ENCODE peak calls at places on chromosome 17, in four cellular contexts. L is fibroblast of lung, D is ovary, R is A673. Q is an unnamed sample.
A peak's percentile ranks its signal among the peaks of the same experiment; 100 is the strongest.

GRCh38 chr17:79835953-79836951 is 3.0 kb downstream of the CBX4 start:
- DNase-seq in L (no peak), D (no peak), R (peak; percentile 78), Q (no peak)

GRCh38 chr17:66829386-66829864 is 5.5 kb upstream of the CACNG5 start:
- DNase-seq in L (peak; percentile 68), D (peak; percentile 22), R (no peak), Q (peak; percentile 85)

GRCh38 chr17:38660097-38661026 is 14.4 kb downstream of the EPOP start:
- DNase-seq in L (no peak), D (no peak), R (no peak), Q (no peak)

GRCh38 chr17:44919411-44919810 is 4.1 kb upstream of the GFAP start:
- DNase-seq in L (no peak), D (no peak), R (no peak), Q (no peak)

GRCh38 chr17:7023576-7024401 is 939 bp downstream of the BCL6B start:
- DNase-seq in L (peak; percentile 73), D (peak; percentile 75), R (peak; percentile 97), Q (no peak)

GRCh38 chr17:35132099-35132498 is 10.0 kb downstream of the NLE1 start:
- DNase-seq in L (no peak), D (no peak), R (no peak), Q (no peak)

GRCh38 chr17:9236286-9237052 is 215.2 kb downstream of the NTN1 start:
- DNase-seq in L (peak; percentile 33), D (no peak), R (no peak), Q (no peak)

GRCh38 chr17:62823111-62823895 is 15.2 kb upstream of the MARCHF10 start:
- DNase-seq in L (peak; percentile 41), D (no peak), R (no peak), Q (no peak)

GRCh38 chr17:1340371-1340770 is 59.7 kb downstream of the YWHAE start:
- DNase-seq in L (no peak), D (no peak), R (no peak), Q (no peak)

GRCh38 chr17:2024572-2025219 is 438 bp downstream of the RTN4RL1 start:
- DNase-seq in L (no peak), D (no peak), R (no peak), Q (no peak)

DNA sequence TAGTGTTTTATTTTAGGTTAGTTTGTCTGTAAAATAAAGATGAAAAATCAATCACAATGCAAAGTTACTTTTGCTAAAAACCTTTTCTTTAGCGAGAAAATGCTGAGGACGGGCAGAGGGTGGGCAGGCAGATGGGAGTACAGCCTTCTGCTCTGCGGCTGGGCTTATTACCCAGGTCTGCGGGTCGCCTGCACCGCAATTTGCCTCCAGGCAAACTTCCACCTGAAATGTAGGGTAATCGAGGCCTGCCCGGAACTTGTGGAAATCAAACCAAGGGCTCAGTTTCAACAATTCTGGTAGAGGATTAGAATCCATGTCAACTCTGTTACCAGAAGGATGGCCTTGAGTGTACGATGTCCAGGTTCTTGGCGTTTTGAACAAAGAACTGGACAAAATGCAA is 22.3 kb upstream of the MMD start:
- DNase-seq in L (no peak), D (no peak), R (no peak), Q (no peak)
- H3K4me3 ChIP-seq in L (no peak overlapping the region), D (no peak overlapping the region), R (no peak overlapping the region), Q (no peak overlapping the region)

GRCh38 chr17:58337600-58338453 is 9.2 kb upstream of the TSPOAP1 start:
- DNase-seq in L (peak; percentile 95), D (no peak), R (no peak), Q (peak; percentile 19)
- H3K4me3 ChIP-seq in L (peak overlapping the region; percentile 3), D (no peak overlapping the region), R (no peak overlapping the region), Q (no peak overlapping the region)

GRCh38 chr17:61209524-61209923 is 190.1 kb upstream of the TBX2 start:
- DNase-seq in L (peak; percentile 35), D (peak; percentile 9), R (no peak), Q (peak; percentile 12)

GRCh38 chr17:61209099-61209439 is 190.6 kb upstream of the TBX2 start:
- DNase-seq in L (no peak), D (no peak), R (no peak), Q (no peak)

GRCh38 chr17:61205931-61206330 is 193.7 kb upstream of the TBX2 start:
- DNase-seq in L (peak; percentile 70), D (no peak), R (peak; percentile 28), Q (no peak)

GRCh38 chr17:61206922-61207321 is 192.7 kb upstream of the TBX2 start:
- DNase-seq in L (no peak), D (no peak), R (no peak), Q (no peak)

GRCh38 chr17:61208301-61209098 is 191.1 kb upstream of the TBX2 start:
- DNase-seq in L (no peak), D (peak; percentile 10), R (no peak), Q (peak; percentile 41)
- H3K4me3 ChIP-seq in L (peak overlapping the region; percentile 14), D (no peak overlapping the region), R (no peak overlapping the region), Q (peak overlapping the region; percentile 1)

DNA sequence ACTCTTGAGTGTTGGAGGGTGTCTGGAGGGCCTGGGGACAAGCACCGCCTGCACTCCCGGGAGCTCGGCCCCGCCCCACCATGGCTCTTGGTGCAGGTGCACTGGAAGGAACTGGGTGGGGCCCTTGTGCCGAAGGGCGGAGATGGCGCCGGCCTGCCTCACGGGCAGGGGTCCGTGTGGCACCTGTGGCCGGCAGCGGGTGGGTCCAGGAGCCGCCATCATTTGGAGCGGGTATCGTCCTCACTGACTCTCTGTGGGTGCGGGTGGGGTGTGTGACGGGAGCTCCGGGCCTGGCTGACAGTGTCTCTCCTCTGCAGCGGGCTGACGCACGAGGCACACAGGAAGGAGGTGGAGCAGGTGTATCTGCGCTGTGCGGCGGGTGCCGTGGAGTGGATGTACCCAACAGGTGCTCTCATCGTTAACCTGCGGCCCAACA is 5.2 kb downstream of the METRNL start:
- DNase-seq in L (no peak), D (no peak), R (no peak), Q (no peak)
- H3K4me3 ChIP-seq in L (peak overlapping the region; percentile 27), D (no peak overlapping the region), R (no peak overlapping the region), Q (no peak overlapping the region)

GRCh38 chr17:68657166-68657940 is 56.2 kb upstream of the FAM20A start:
- DNase-seq in L (no peak), D (no peak), R (no peak), Q (peak; percentile 38)
- H3K4me3 ChIP-seq in L (no peak overlapping the region), D (no peak overlapping the region), R (no peak overlapping the region), Q (peak overlapping the region; percentile 27)